ENCODE peak calls at places on chromosomes 11 and 22, in six cellular contexts. One of them, this sample, is unnamed.

GRCh38 chr11:14089690-14090462 is 127.4 kb downstream of the SPON1 start:
- DNase-seq in H1: no peak
- DNase-seq in H9: no peak
- DNase-seq in IMR-90: no peak
- DNase-seq in trophoblast cell: no peak
- DNase-seq in neuronal stem cell: no peak
- DNase-seq in this sample: no peak

GRCh38 chr11:1873048-1873812 is 18.5 kb downstream of the PRR33 start:
- DNase-seq in H9: no peak
- DNase-seq in H1: no peak
- DNase-seq in neuronal stem cell: no peak
- DNase-seq in IMR-90: peak; percentile 24
- DNase-seq in trophoblast cell: no peak
- DNase-seq in this sample: no peak

GRCh38 chr11:61148016-61148640 is 13.1 kb downstream of the VPS37C start:
- DNase-seq in trophoblast cell: no peak
- DNase-seq in H1: no peak
- DNase-seq in IMR-90: no peak
- DNase-seq in neuronal stem cell: no peak
- DNase-seq in H9: no peak
- DNase-seq in this sample: no peak

GRCh38 chr11:57348636-57349323 is 10.6 kb downstream of the P2RX3 start:
- DNase-seq in neuronal stem cell: no peak
- DNase-seq in H1: no peak
- DNase-seq in H9: no peak
- DNase-seq in trophoblast cell: no peak
- DNase-seq in IMR-90: peak; percentile 13
- DNase-seq in this sample: no peak

GRCh38 chr11:94834931-94835330 is 66.8 kb downstream of the AMOTL1 start:
- DNase-seq in neuronal stem cell: no peak
- DNase-seq in trophoblast cell: no peak
- DNase-seq in H1: no peak
- DNase-seq in H9: no peak
- DNase-seq in IMR-90: peak; percentile 47
- DNase-seq in this sample: no peak

GRCh38 chr22:32660292-32660691 is 141.2 kb upstream of the TIMP3 start:
- DNase-seq in IMR-90: peak; percentile 70
- DNase-seq in H9: peak; percentile 78
- DNase-seq in H1: peak; percentile 36
- DNase-seq in trophoblast cell: peak; percentile 90
- DNase-seq in neuronal stem cell: peak; percentile 42
- DNase-seq in this sample: peak; percentile 73

GRCh38 chr11:21505070-21505469 is 687.8 kb upstream of the ANO5 start:
- DNase-seq in trophoblast cell: no peak
- DNase-seq in H9: no peak
- DNase-seq in H1: no peak
- DNase-seq in IMR-90: no peak
- DNase-seq in neuronal stem cell: no peak
- DNase-seq in this sample: no peak

GRCh38 chr11:28517621-28518020 is 409.4 kb downstream of the METTL15 start:
- DNase-seq in H1: no peak
- DNase-seq in IMR-90: no peak
- DNase-seq in trophoblast cell: no peak
- DNase-seq in H9: no peak
- DNase-seq in neuronal stem cell: no peak
- DNase-seq in this sample: no peak

GRCh38 chr22:48713266-48714205 is 1114.1 kb downstream of the BRD1 start:
- DNase-seq in IMR-90: no peak
- DNase-seq in neuronal stem cell: no peak
- DNase-seq in H9: no peak
- DNase-seq in H1: no peak
- DNase-seq in trophoblast cell: no peak
- DNase-seq in this sample: no peak

GRCh38 chr11:47166368-47166767 is 10.3 kb downstream of the ARFGAP2 start:
- DNase-seq in trophoblast cell: no peak
- DNase-seq in neuronal stem cell: no peak
- DNase-seq in IMR-90: no peak
- DNase-seq in H9: no peak
- DNase-seq in H1: no peak
- DNase-seq in this sample: no peak

GRCh38 chr22:38865201-38866023 is 6.6 kb downstream of the CBX6 start:
- DNase-seq in H1: no peak
- DNase-seq in neuronal stem cell: no peak
- DNase-seq in H9: peak; percentile 27
- DNase-seq in IMR-90: no peak
- DNase-seq in trophoblast cell: no peak
- DNase-seq in this sample: no peak

GRCh38 chr22:29313126-29314071 is 2.1 kb downstream of the RASL10A start:
- DNase-seq in trophoblast cell: no peak
- DNase-seq in H1: peak; percentile 81
- DNase-seq in neuronal stem cell: no peak
- DNase-seq in H9: peak; percentile 92
- DNase-seq in IMR-90: no peak
- DNase-seq in this sample: peak; percentile 10

GRCh38 chr11:68903288-68903630 is 373 bp downstream of the MRPL21 start:
- DNase-seq in neuronal stem cell: no peak
- DNase-seq in IMR-90: no peak
- DNase-seq in H1: no peak
- DNase-seq in trophoblast cell: no peak
- DNase-seq in H9: no peak
- DNase-seq in this sample: no peak

DNA sequence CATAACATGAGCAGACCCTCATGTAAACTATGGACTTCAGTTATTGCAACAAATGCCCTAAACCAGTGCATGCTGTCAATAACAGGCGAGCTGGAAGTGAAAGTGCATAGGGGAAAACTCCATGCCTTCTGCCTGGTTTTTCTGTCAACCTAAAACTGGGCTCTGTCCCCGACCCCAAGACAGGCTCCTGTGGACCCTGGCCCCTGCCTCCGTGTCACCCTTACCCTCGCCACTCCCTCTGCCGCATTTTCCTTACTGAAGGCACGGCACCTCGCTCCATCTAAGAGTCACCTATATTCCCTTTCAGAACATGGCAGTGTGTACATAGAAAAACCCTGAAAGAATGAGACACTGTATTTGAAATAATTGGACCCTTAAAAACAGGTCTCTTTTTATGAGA is 151.3 kb downstream of the SHANK2 start:
- DNase-seq in trophoblast cell: no peak
- DNase-seq in neuronal stem cell: no peak
- DNase-seq in H1: no peak
- DNase-seq in H9: no peak
- DNase-seq in IMR-90: no peak
- DNase-seq in this sample: no peak
- H3K14ac ChIP-seq in trophoblast cell: no peak overlapping the region
- H3K14ac ChIP-seq in neuronal stem cell: no peak overlapping the region
- H3K14ac ChIP-seq in H1: no peak overlapping the region
- H3K14ac ChIP-seq in H9: no peak overlapping the region
- H3K14ac ChIP-seq in IMR-90: no peak overlapping the region
- H3K14ac ChIP-seq in this sample: no peak overlapping the region

GRCh38 chr11:87260811-87261210 is 223.1 kb downstream of the TMEM135 start:
- DNase-seq in neuronal stem cell: no peak
- DNase-seq in H9: no peak
- DNase-seq in H1: no peak
- DNase-seq in trophoblast cell: no peak
- DNase-seq in IMR-90: no peak
- DNase-seq in this sample: no peak
- H2BK120ac ChIP-seq in neuronal stem cell: no peak overlapping the region
- H2BK120ac ChIP-seq in H9: no peak overlapping the region
- H2BK120ac ChIP-seq in H1: no peak overlapping the region
- H2BK120ac ChIP-seq in trophoblast cell: no peak overlapping the region
- H2BK120ac ChIP-seq in IMR-90: no peak overlapping the region
- H2BK120ac ChIP-seq in this sample: no peak overlapping the region

GRCh38 chr22:24185501-24186351 is 4.4 kb downstream of the SUSD2 start:
- DNase-seq in H9: no peak
- DNase-seq in trophoblast cell: no peak
- DNase-seq in H1: no peak
- DNase-seq in IMR-90: no peak
- DNase-seq in neuronal stem cell: no peak
- DNase-seq in this sample: no peak
- H3K14ac ChIP-seq in H9: no peak overlapping the region
- H3K14ac ChIP-seq in trophoblast cell: no peak overlapping the region
- H3K14ac ChIP-seq in H1: no peak overlapping the region
- H3K14ac ChIP-seq in IMR-90: no peak overlapping the region
- H3K14ac ChIP-seq in neuronal stem cell: peak overlapping the region; percentile 38
- H3K14ac ChIP-seq in this sample: no peak overlapping the region

GRCh38 chr11:132072044-132072879 is 701.8 kb downstream of the NTM start:
- DNase-seq in H1: peak; percentile 25
- DNase-seq in neuronal stem cell: no peak
- DNase-seq in H9: no peak
- DNase-seq in trophoblast cell: peak; percentile 6
- DNase-seq in IMR-90: peak; percentile 99
- DNase-seq in this sample: peak; percentile 96
- H2BK120ac ChIP-seq in H1: no peak overlapping the region
- H2BK120ac ChIP-seq in neuronal stem cell: no peak overlapping the region
- H2BK120ac ChIP-seq in H9: no peak overlapping the region
- H2BK120ac ChIP-seq in trophoblast cell: no peak overlapping the region
- H2BK120ac ChIP-seq in IMR-90: peak overlapping the region; percentile 98
- H2BK120ac ChIP-seq in this sample: peak overlapping the region; percentile 97

GRCh38 chr11:71357414-71357813 is 90.8 kb downstream of the DHCR7 start:
- DNase-seq in H9: no peak
- DNase-seq in IMR-90: no peak
- DNase-seq in H1: no peak
- DNase-seq in neuronal stem cell: no peak
- DNase-seq in trophoblast cell: no peak
- DNase-seq in this sample: no peak
- H3K14ac ChIP-seq in H9: no peak overlapping the region
- H3K14ac ChIP-seq in IMR-90: no peak overlapping the region
- H3K14ac ChIP-seq in H1: no peak overlapping the region
- H3K14ac ChIP-seq in neuronal stem cell: no peak overlapping the region
- H3K14ac ChIP-seq in trophoblast cell: no peak overlapping the region
- H3K14ac ChIP-seq in this sample: no peak overlapping the region